ENCODE peak calls at places on chromosome 11, in seven cellular contexts. One of them, this sample, is unnamed.

GRCh38 chr11:416757-417621 is 2.2 kb upstream of the SIGIRR start:
- DNase-seq in RPMI7951: no peak
- DNase-seq in mucosa of descending colon: peak; percentile 85
- DNase-seq in activated naive CD4-positive, alpha-beta T cell: no peak
- DNase-seq in Ammon's horn: no peak
- DNase-seq in amygdala: no peak
- DNase-seq in SK-MEL-5: no peak
- DNase-seq in this sample: peak; percentile 85

GRCh38 chr11:33116535-33116934 is 44.7 kb downstream of the CSTF3 start:
- DNase-seq in RPMI7951: no peak
- DNase-seq in mucosa of descending colon: no peak
- DNase-seq in activated naive CD4-positive, alpha-beta T cell: no peak
- DNase-seq in Ammon's horn: no peak
- DNase-seq in amygdala: no peak
- DNase-seq in SK-MEL-5: no peak
- DNase-seq in this sample: no peak

GRCh38 chr11:58292017-58292416 is 24.0 kb upstream of the OR10W1 start:
- DNase-seq in RPMI7951: no peak
- DNase-seq in mucosa of descending colon: no peak
- DNase-seq in activated naive CD4-positive, alpha-beta T cell: no peak
- DNase-seq in Ammon's horn: no peak
- DNase-seq in amygdala: no peak
- DNase-seq in SK-MEL-5: no peak
- DNase-seq in this sample: no peak

GRCh38 chr11:17013548-17014320 is 480 bp downstream of the PLEKHA7 start:
- DNase-seq in RPMI7951: no peak
- DNase-seq in mucosa of descending colon: peak; percentile 67
- DNase-seq in activated naive CD4-positive, alpha-beta T cell: no peak
- DNase-seq in Ammon's horn: no peak
- DNase-seq in amygdala: no peak
- DNase-seq in SK-MEL-5: no peak
- DNase-seq in this sample: peak; percentile 60

GRCh38 chr11:126607374-126607773 is 251.9 kb downstream of the ST3GAL4 start:
- DNase-seq in RPMI7951: peak; percentile 56
- DNase-seq in mucosa of descending colon: no peak
- DNase-seq in activated naive CD4-positive, alpha-beta T cell: no peak
- DNase-seq in Ammon's horn: peak; percentile 82
- DNase-seq in amygdala: no peak
- DNase-seq in SK-MEL-5: peak; percentile 70
- DNase-seq in this sample: no peak

GRCh38 chr11:7575841-7576451 is 62.1 kb downstream of the PPFIBP2 start:
- DNase-seq in RPMI7951: peak; percentile 80
- DNase-seq in mucosa of descending colon: peak; percentile 77
- DNase-seq in activated naive CD4-positive, alpha-beta T cell: no peak
- DNase-seq in Ammon's horn: peak; percentile 52
- DNase-seq in amygdala: no peak
- DNase-seq in SK-MEL-5: peak; percentile 44
- DNase-seq in this sample: no peak

GRCh38 chr11:70082829-70083228 is 4.7 kb downstream of the ANO1 start:
- DNase-seq in RPMI7951: no peak
- DNase-seq in mucosa of descending colon: no peak
- DNase-seq in activated naive CD4-positive, alpha-beta T cell: no peak
- DNase-seq in Ammon's horn: no peak
- DNase-seq in amygdala: no peak
- DNase-seq in SK-MEL-5: peak; percentile 58
- DNase-seq in this sample: no peak

GRCh38 chr11:79087238-79087956 is 353.4 kb downstream of the TENM4 start:
- DNase-seq in RPMI7951: peak; percentile 95
- DNase-seq in mucosa of descending colon: no peak
- DNase-seq in activated naive CD4-positive, alpha-beta T cell: no peak
- DNase-seq in Ammon's horn: no peak
- DNase-seq in amygdala: no peak
- DNase-seq in SK-MEL-5: peak; percentile 22
- DNase-seq in this sample: no peak

GRCh38 chr11:34633990-34634725 is 13.3 kb downstream of the EHF start:
- DNase-seq in RPMI7951: no peak
- DNase-seq in mucosa of descending colon: no peak
- DNase-seq in activated naive CD4-positive, alpha-beta T cell: no peak
- DNase-seq in Ammon's horn: no peak
- DNase-seq in amygdala: no peak
- DNase-seq in SK-MEL-5: no peak
- DNase-seq in this sample: no peak

GRCh38 chr11:7949934-7950333 is 8.4 kb upstream of the OR10A3 start:
- DNase-seq in RPMI7951: no peak
- DNase-seq in mucosa of descending colon: no peak
- DNase-seq in activated naive CD4-positive, alpha-beta T cell: no peak
- DNase-seq in Ammon's horn: no peak
- DNase-seq in amygdala: no peak
- DNase-seq in SK-MEL-5: no peak
- DNase-seq in this sample: no peak

GRCh38 chr11:11786234-11786633 is 55.5 kb upstream of the USP47 start:
- DNase-seq in RPMI7951: peak; percentile 7
- DNase-seq in mucosa of descending colon: no peak
- DNase-seq in activated naive CD4-positive, alpha-beta T cell: no peak
- DNase-seq in Ammon's horn: no peak
- DNase-seq in amygdala: no peak
- DNase-seq in SK-MEL-5: no peak
- DNase-seq in this sample: no peak

GRCh38 chr11:17352925-17353227 is 1.3 kb downstream of the NCR3LG1 start:
- DNase-seq in RPMI7951: peak; percentile 7
- DNase-seq in mucosa of descending colon: peak; percentile 79
- DNase-seq in activated naive CD4-positive, alpha-beta T cell: no peak
- DNase-seq in Ammon's horn: peak; percentile 19
- DNase-seq in amygdala: no peak
- DNase-seq in SK-MEL-5: peak; percentile 30
- DNase-seq in this sample: peak; percentile 67

GRCh38 chr11:9206496-9206895 is 58.7 kb downstream of the DENND5A start:
- DNase-seq in RPMI7951: peak; percentile 34
- DNase-seq in mucosa of descending colon: no peak
- DNase-seq in activated naive CD4-positive, alpha-beta T cell: no peak
- DNase-seq in Ammon's horn: no peak
- DNase-seq in amygdala: no peak
- DNase-seq in SK-MEL-5: no peak
- DNase-seq in this sample: no peak

GRCh38 chr11:61654397-61654829 is 25.8 kb upstream of the DAGLA start:
- DNase-seq in RPMI7951: no peak
- DNase-seq in mucosa of descending colon: peak; percentile 72
- DNase-seq in activated naive CD4-positive, alpha-beta T cell: no peak
- DNase-seq in Ammon's horn: peak; percentile 44
- DNase-seq in amygdala: no peak
- DNase-seq in SK-MEL-5: no peak
- DNase-seq in this sample: peak; percentile 63

GRCh38 chr11:68146704-68147474 is 25.7 kb upstream of the CHKA start:
- DNase-seq in RPMI7951: peak; percentile 38
- DNase-seq in mucosa of descending colon: peak; percentile 88
- DNase-seq in activated naive CD4-positive, alpha-beta T cell: no peak
- DNase-seq in Ammon's horn: peak; percentile 56
- DNase-seq in amygdala: no peak
- DNase-seq in SK-MEL-5: peak; percentile 9
- DNase-seq in this sample: peak; percentile 74

GRCh38 chr11:5684627-5685362 is at the start of gene TRIM5:
- DNase-seq in RPMI7951: peak; percentile 95
- DNase-seq in mucosa of descending colon: peak; percentile 86
- DNase-seq in activated naive CD4-positive, alpha-beta T cell: peak; percentile 47
- DNase-seq in Ammon's horn: peak; percentile 84
- DNase-seq in amygdala: no peak
- DNase-seq in SK-MEL-5: peak; percentile 96
- DNase-seq in this sample: peak; percentile 88

GRCh38 chr11:48047616-48048015 is 67.3 kb downstream of the PTPRJ start:
- DNase-seq in RPMI7951: peak; percentile 48
- DNase-seq in mucosa of descending colon: no peak
- DNase-seq in activated naive CD4-positive, alpha-beta T cell: no peak
- DNase-seq in Ammon's horn: no peak
- DNase-seq in amygdala: no peak
- DNase-seq in SK-MEL-5: peak; percentile 30
- DNase-seq in this sample: no peak

GRCh38 chr11:110453684-110454354 is 24.1 kb downstream of the FDX1 start:
- DNase-seq in RPMI7951: no peak
- DNase-seq in mucosa of descending colon: no peak
- DNase-seq in activated naive CD4-positive, alpha-beta T cell: no peak
- DNase-seq in Ammon's horn: no peak
- DNase-seq in amygdala: no peak
- DNase-seq in SK-MEL-5: no peak
- DNase-seq in this sample: no peak

This sample was measured in lower lobe of right lung.